ENCODE peak calls at places on chromosomes 12 and 14, in seven cellular contexts. X is cardiac muscle cell, D is A549, G is foreskin fibroblast, U is GM23248, Y is astrocyte of the spinal cord, I is aorta. Q is an unnamed sample.
A peak's percentile ranks its signal among the peaks of the same experiment; 100 is the strongest.

GRCh38 chr14:96253140-96253539 is 2.9 kb upstream of the BDKRB1 start:
- DNase-seq in G (peak; percentile 89), U (peak; percentile 95), I (no peak), D (peak; percentile 64), X (no peak), Y (peak; percentile 83), Q (no peak)

GRCh38 chr12:131132118-131132892 is 178.6 kb downstream of the ADGRD1 start:
- DNase-seq in U (peak; percentile 85), D (peak; percentile 79), G (peak; percentile 71), I (peak; percentile 90), Y (peak; percentile 3), X (peak; percentile 84), Q (peak; percentile 32)

GRCh38 chr14:69056389-69056788 is 77.3 kb upstream of the ACTN1 start:
- DNase-seq in Y (peak; percentile 46), U (peak; percentile 50), G (peak; percentile 55), I (no peak), X (no peak), D (no peak), Q (no peak)

GRCh38 chr12:131796411-131796736 is 31.8 kb upstream of the MMP17 start:
- DNase-seq in I (no peak), Y (no peak), X (no peak), D (no peak), U (no peak), G (no peak), Q (no peak)

GRCh38 chr14:105147701-105148603 is 20.6 kb downstream of the JAG2 start:
- DNase-seq in I (peak; percentile 78), X (no peak), G (no peak), Y (no peak), D (no peak), U (no peak), Q (no peak)

GRCh38 chr14:73785834-73786631 is 65.6 kb upstream of the PTGR2 start:
- DNase-seq in G (peak; percentile 97), X (peak; percentile 60), U (peak; percentile 96), Y (peak; percentile 84), D (peak; percentile 60), I (peak; percentile 90), Q (peak; percentile 85)

GRCh38 chr12:109961612-109962011 is 34.6 kb downstream of the GIT2 start:
- DNase-seq in Y (peak; percentile 53), X (no peak), U (peak; percentile 38), D (no peak), G (no peak), I (no peak), Q (peak; percentile 74)

GRCh38 chr12:5806376-5807089 is 138.5 kb downstream of the ANO2 start:
- DNase-seq in X (no peak), I (no peak), G (no peak), Y (no peak), D (no peak), U (no peak), Q (no peak)

GRCh38 chr12:21774358-21775129 is at the start of gene KCNJ8:
- DNase-seq in X (peak; percentile 94), U (peak; percentile 73), Y (peak; percentile 64), G (peak; percentile 42), I (peak; percentile 93), D (peak; percentile 12), Q (no peak)

GRCh38 chr12:113403435-113404415 is at the start of gene SDS:
- DNase-seq in G (no peak), Y (peak; percentile 28), I (no peak), D (no peak), X (no peak), U (no peak), Q (no peak)

DNA sequence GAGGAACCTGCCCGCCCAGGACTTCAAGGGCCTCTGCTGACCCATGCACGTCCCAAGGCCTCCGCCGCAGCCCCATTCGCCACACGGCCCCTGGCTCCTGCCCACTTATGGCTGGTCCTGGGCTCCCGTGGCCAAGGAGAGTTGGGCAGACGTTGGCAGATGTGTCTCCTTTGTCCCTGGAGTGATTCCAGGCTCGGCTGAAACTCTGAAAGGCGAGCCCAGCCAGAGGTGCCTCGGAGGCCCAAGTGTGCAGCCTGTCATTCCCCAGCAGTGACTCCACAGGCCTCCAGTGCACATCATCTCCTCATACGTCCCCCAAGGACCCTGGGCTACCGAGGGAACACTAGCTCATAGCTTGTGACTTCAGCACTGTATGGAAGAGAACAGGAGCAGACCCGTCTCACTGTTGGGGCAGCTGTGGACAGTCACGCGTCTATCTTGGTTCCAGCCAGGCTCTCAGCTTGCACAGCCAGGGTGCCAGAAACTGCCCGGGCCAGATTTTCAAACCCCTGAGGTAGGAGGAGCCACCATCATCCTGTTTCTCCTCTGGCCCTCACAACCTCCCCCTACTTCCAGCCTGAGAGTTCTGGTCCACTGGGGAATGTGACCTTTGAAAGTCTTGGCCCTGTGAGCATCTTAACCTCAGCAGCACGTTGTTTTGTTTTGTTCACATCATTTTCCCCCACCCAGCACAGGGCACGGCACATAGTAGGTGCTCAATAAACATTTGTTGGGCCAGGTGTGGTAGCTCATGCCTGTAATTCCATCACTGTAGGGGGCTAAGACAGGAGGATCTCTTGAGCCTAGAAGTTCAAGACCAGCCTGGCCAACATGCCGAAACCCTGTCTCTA is 50.2 kb downstream of the PSMA6 start:
- DNase-seq in D (no peak), X (peak; percentile 27), G (peak; percentile 84), I (no peak), Y (peak; percentile 19), U (peak; percentile 84), Q (no peak)
- H3K4me3 ChIP-seq in D (no peak overlapping the region), X (no peak overlapping the region), G (no peak overlapping the region), I (no peak overlapping the region), Y (no peak overlapping the region), U (peak overlapping the region; percentile 45), Q (no peak overlapping the region)

GRCh38 chr12:106582661-106583577 is at the start of gene RFX4:
- DNase-seq in D (peak; percentile 13), I (no peak), X (no peak), Y (no peak), U (no peak), G (no peak), Q (no peak)
- H3K4me3 ChIP-seq in D (peak within 1 kb of the TSS; percentile 46), I (peak within 1 kb of the TSS; percentile 45), X (peak within 1 kb of the TSS; percentile 27), Y (peak within 1 kb of the TSS; percentile 5), U (peak within 1 kb of the TSS; percentile 58), G (peak within 1 kb of the TSS; percentile 40), Q (peak within 1 kb of the TSS; percentile 44)

DNA sequence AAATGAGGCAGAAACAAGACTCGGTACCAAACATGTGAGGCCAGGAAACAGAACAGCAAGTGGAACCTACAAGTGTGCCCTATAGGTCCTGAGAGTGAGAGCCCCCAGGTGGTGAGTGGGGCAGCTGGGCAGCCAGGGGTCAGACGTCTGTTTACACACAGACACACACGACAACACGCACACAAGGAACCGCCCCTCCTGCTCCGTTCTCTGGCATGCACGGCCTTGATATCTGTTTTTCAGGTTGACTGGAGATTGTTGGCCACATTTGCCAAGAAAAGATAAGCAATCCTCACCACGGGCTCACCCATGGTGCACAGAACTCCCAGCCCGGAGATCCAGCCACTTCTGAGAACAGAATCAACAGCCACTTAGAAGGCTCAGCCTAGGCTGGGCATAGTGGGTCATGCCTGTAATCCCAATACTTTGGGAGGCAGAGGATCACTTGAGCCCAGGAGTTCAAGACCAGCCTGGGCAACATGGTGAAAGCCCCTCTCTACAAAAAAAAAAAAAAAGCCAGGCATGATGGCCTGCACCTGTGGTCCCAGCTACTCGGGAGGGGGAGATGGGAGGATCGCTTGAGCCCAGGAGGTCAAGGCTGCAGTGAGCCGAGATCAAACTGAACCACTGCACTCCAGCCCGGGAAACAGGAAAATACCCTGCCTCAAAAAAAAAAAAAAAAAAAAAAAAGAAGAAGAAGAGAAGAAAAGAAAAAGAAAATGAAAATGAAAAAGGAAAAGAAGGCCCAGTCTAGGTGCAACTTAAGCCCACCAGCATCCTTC is 19.4 kb upstream of the EIF5 start:
- DNase-seq in D (no peak), U (no peak), X (no peak), I (peak; percentile 50), Y (no peak), G (no peak), Q (peak; percentile 16)
- H3K4me3 ChIP-seq in D (no peak overlapping the region), U (no peak overlapping the region), X (no peak overlapping the region), I (no peak overlapping the region), Y (no peak overlapping the region), G (no peak overlapping the region), Q (no peak overlapping the region)

DNA sequence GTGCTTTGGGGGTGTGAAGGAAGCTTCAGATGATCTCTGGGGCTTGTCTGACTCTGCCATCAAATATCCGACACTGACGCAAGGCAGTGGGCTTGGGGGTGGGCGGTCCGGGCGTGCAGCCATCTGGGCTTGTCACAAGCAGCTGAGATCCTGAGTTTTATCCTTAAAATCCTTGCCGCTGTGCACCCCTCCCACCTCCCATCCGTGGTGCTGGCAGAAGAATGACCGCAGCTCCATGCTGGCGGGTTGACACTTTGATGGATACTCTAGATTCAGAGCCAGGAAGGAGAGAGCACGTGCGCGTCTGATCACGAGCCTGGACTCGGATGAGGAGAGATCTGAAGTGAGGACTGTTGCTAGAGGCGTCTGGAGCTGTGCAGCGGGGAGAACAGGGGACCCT is 3.0 kb downstream of the ZFYVE21 start:
- DNase-seq in U (peak; percentile 62), Y (peak; percentile 65), I (no peak), G (no peak), D (no peak), X (no peak), Q (no peak)
- H3K4me3 ChIP-seq in U (no peak overlapping the region), Y (no peak overlapping the region), I (no peak overlapping the region), G (no peak overlapping the region), D (no peak overlapping the region), X (no peak overlapping the region), Q (no peak overlapping the region)

GRCh38 chr12:52125499-52125900 is 46.0 kb downstream of the SMIM41 start:
- DNase-seq in Y (no peak), I (peak; percentile 62), X (no peak), G (no peak), D (no peak), U (no peak), Q (no peak)
- H3K4me3 ChIP-seq in Y (no peak overlapping the region), I (no peak overlapping the region), X (no peak overlapping the region), G (no peak overlapping the region), D (no peak overlapping the region), U (no peak overlapping the region), Q (no peak overlapping the region)

GRCh38 chr14:21123429-21123828 is 22.6 kb downstream of the TMEM253 start:
- DNase-seq in Y (no peak), X (no peak), I (no peak), G (no peak), U (no peak), D (no peak), Q (no peak)
- H3K4me3 ChIP-seq in Y (no peak overlapping the region), X (no peak overlapping the region), I (no peak overlapping the region), G (no peak overlapping the region), U (no peak overlapping the region), D (no peak overlapping the region), Q (no peak overlapping the region)

GRCh38 chr12:122062832-122063690 is 15.5 kb upstream of the MLXIP start:
- DNase-seq in I (no peak), D (peak; percentile 51), U (peak; percentile 58), G (peak; percentile 89), Y (peak; percentile 83), X (no peak), Q (peak; percentile 82)
- H3K4me3 ChIP-seq in I (no peak overlapping the region), D (peak overlapping the region; percentile 11), U (no peak overlapping the region), G (no peak overlapping the region), Y (peak overlapping the region; percentile 10), X (no peak overlapping the region), Q (no peak overlapping the region)